ENCODE peak calls at places on chromosomes 5 and 9, in six cellular contexts. One of them, this sample, is unnamed.

GRCh38 chr9:133880851-133881634 is 111.1 kb downstream of the VAV2 start:
- DNase-seq in progenitor cell of endocrine pancreas: no peak
- DNase-seq in fibroblast of lung: peak; percentile 80
- DNase-seq in mammary epithelial cell: peak; percentile 84
- DNase-seq in tibial nerve: no peak
- DNase-seq in AG04450: no peak
- DNase-seq in this sample: peak; percentile 49

GRCh38 chr5:160165137-160166068 is 46.2 kb upstream of the PWWP2A start:
- DNase-seq in AG04450: peak; percentile 98
- DNase-seq in fibroblast of lung: peak; percentile 99
- DNase-seq in progenitor cell of endocrine pancreas: no peak
- DNase-seq in mammary epithelial cell: peak; percentile 98
- DNase-seq in tibial nerve: peak; percentile 78
- DNase-seq in this sample: peak; percentile 62

GRCh38 chr5:137564475-137564961 is 65.4 kb upstream of the SPOCK1 start:
- DNase-seq in tibial nerve: no peak
- DNase-seq in progenitor cell of endocrine pancreas: no peak
- DNase-seq in fibroblast of lung: peak; percentile 74
- DNase-seq in mammary epithelial cell: peak; percentile 53
- DNase-seq in AG04450: no peak
- DNase-seq in this sample: no peak

GRCh38 chr5:53327811-53328331 is 152.6 kb upstream of the FST start:
- DNase-seq in mammary epithelial cell: no peak
- DNase-seq in fibroblast of lung: no peak
- DNase-seq in progenitor cell of endocrine pancreas: no peak
- DNase-seq in tibial nerve: no peak
- DNase-seq in AG04450: no peak
- DNase-seq in this sample: no peak

GRCh38 chr9:90420714-90421513 is 221.7 kb downstream of the DIRAS2 start:
- DNase-seq in fibroblast of lung: peak; percentile 11
- DNase-seq in AG04450: no peak
- DNase-seq in mammary epithelial cell: no peak
- DNase-seq in tibial nerve: no peak
- DNase-seq in progenitor cell of endocrine pancreas: no peak
- DNase-seq in this sample: no peak

GRCh38 chr9:21812415-21812814 is 10.0 kb downstream of the MTAP start:
- DNase-seq in tibial nerve: no peak
- DNase-seq in fibroblast of lung: peak; percentile 76
- DNase-seq in AG04450: no peak
- DNase-seq in mammary epithelial cell: peak; percentile 95
- DNase-seq in progenitor cell of endocrine pancreas: no peak
- DNase-seq in this sample: no peak

GRCh38 chr5:115459844-115460243 is 84.7 kb downstream of the FEM1C start:
- DNase-seq in progenitor cell of endocrine pancreas: no peak
- DNase-seq in mammary epithelial cell: peak; percentile 52
- DNase-seq in tibial nerve: no peak
- DNase-seq in fibroblast of lung: peak; percentile 88
- DNase-seq in AG04450: no peak
- DNase-seq in this sample: no peak

GRCh38 chr5:81852277-81853004 is 101.5 kb upstream of the SSBP2 start:
- DNase-seq in fibroblast of lung: peak; percentile 74
- DNase-seq in progenitor cell of endocrine pancreas: no peak
- DNase-seq in tibial nerve: no peak
- DNase-seq in mammary epithelial cell: no peak
- DNase-seq in AG04450: peak; percentile 29
- DNase-seq in this sample: no peak

GRCh38 chr5:141398608-141399007 is 861 bp downstream of the PCDHGB5 start:
- DNase-seq in fibroblast of lung: no peak
- DNase-seq in tibial nerve: no peak
- DNase-seq in progenitor cell of endocrine pancreas: no peak
- DNase-seq in mammary epithelial cell: no peak
- DNase-seq in AG04450: no peak
- DNase-seq in this sample: no peak
- TF ChIP-seq CTCF in fibroblast of lung: no peak
- TF ChIP-seq CTCF in tibial nerve: no peak
- TF ChIP-seq CTCF in progenitor cell of endocrine pancreas: no peak
- TF ChIP-seq CTCF in mammary epithelial cell: no peak
- TF ChIP-seq CTCF in AG04450: no peak
- TF ChIP-seq CTCF in this sample: no peak

DNA sequence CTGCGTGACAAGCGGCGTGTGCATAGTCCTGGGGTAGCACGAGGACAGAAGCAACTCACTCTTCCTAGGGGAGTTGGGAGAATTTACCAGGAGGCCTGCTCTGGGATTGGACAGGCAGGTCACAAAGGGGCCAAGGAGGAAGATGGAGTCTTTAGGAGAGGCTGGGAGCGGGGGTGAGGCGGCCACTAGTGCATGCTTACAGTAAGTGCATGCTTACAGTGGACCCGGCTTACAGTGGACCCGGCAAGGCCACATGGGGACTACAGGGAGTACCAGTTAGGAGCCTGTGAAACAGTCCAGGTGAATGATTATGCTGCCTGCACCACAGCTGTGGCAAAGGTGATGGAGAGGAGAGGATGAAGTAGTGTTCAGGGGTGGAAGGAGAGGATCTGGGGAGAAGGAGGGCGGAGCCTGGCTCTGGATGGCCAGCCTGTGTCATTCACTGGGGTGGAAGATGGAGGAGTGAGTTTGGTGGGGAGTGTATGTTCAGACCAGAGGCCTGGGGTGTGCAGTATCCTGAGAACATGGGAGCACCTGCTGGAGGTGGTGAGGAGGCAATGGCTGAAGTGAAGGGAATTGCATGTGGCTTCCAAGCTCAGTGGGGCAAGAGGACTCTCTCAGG is 78.7 kb downstream of the CRB2 start:
- DNase-seq in AG04450: no peak
- DNase-seq in tibial nerve: no peak
- DNase-seq in progenitor cell of endocrine pancreas: no peak
- DNase-seq in mammary epithelial cell: no peak
- DNase-seq in fibroblast of lung: no peak
- DNase-seq in this sample: no peak
- TF ChIP-seq CTCF in AG04450: peak; percentile 17
- TF ChIP-seq CTCF in tibial nerve: no peak
- TF ChIP-seq CTCF in progenitor cell of endocrine pancreas: peak; percentile 29
- TF ChIP-seq CTCF in mammary epithelial cell: no peak
- TF ChIP-seq CTCF in fibroblast of lung: no peak
- TF ChIP-seq CTCF in this sample: no peak

GRCh38 chr5:153756540-153756939 is 266.1 kb downstream of the GRIA1 start:
- DNase-seq in mammary epithelial cell: peak; percentile 14
- DNase-seq in fibroblast of lung: peak; percentile 2
- DNase-seq in progenitor cell of endocrine pancreas: no peak
- DNase-seq in tibial nerve: no peak
- DNase-seq in AG04450: no peak
- DNase-seq in this sample: no peak
- TF ChIP-seq CTCF in mammary epithelial cell: peak; percentile 40
- TF ChIP-seq CTCF in fibroblast of lung: peak; percentile 27
- TF ChIP-seq CTCF in progenitor cell of endocrine pancreas: peak; percentile 11
- TF ChIP-seq CTCF in tibial nerve: no peak
- TF ChIP-seq CTCF in AG04450: peak; percentile 11
- TF ChIP-seq CTCF in this sample: no peak

GRCh38 chr9:132233138-132233537 is 71.3 kb downstream of the NTNG2 start:
- DNase-seq in AG04450: no peak
- DNase-seq in fibroblast of lung: no peak
- DNase-seq in tibial nerve: no peak
- DNase-seq in mammary epithelial cell: no peak
- DNase-seq in progenitor cell of endocrine pancreas: no peak
- DNase-seq in this sample: no peak
- TF ChIP-seq CTCF in AG04450: no peak
- TF ChIP-seq CTCF in fibroblast of lung: no peak
- TF ChIP-seq CTCF in tibial nerve: no peak
- TF ChIP-seq CTCF in mammary epithelial cell: no peak
- TF ChIP-seq CTCF in progenitor cell of endocrine pancreas: no peak
- TF ChIP-seq CTCF in this sample: no peak